ENCODE peak calls at places on chromosomes 4 and X, in seven cellular contexts. E, Y, M, B, W, A and F are unnamed samples.

GRCh38 chr4:55926610-55927009 is 22.1 kb upstream of the CEP135 start:
- DNase-seq in E (no peak), Y (no peak), M (no peak), B (no peak), W (no peak), A (no peak), F (no peak)

GRCh38 chrX:151899622-151900021 is 13.1 kb upstream of the MAGEA4 start:
- DNase-seq in E (no peak), Y (no peak), M (no peak), B (no peak), W (no peak), A (no peak), F (peak)

GRCh38 chr4:177119021-177119461 is 190.6 kb upstream of the NEIL3 start:
- DNase-seq in E (no peak), Y (no peak), M (no peak), B (peak), W (no peak), A (no peak), F (peak)

GRCh38 chr4:147788791-147789190 is 56.9 kb downstream of the ARHGAP10 start:
- DNase-seq in E (peak), Y (no peak), M (no peak), B (peak), W (no peak), A (no peak), F (no peak)

GRCh38 chr4:11821774-11822430 is 393.2 kb upstream of the HS3ST1 start:
- DNase-seq in E (no peak), Y (no peak), M (no peak), B (no peak), W (no peak), A (no peak), F (no peak)

GRCh38 chr4:99201687-99202086 is 17.4 kb downstream of the ADH6 start:
- DNase-seq in E (no peak), Y (no peak), M (no peak), B (peak), W (no peak), A (no peak), F (peak)

GRCh38 chrX:29746326-29746725 is 469.0 kb upstream of the MAGEB2 start:
- DNase-seq in E (no peak), Y (no peak), M (no peak), B (peak), W (no peak), A (no peak), F (no peak)

GRCh38 chrX:98067611-98068010 is 1183.9 kb downstream of the RPA4 start:
- DNase-seq in E (no peak), Y (no peak), M (no peak), B (peak), W (no peak), A (no peak), F (peak)

GRCh38 chr4:1325681-1326635 is 21.1 kb upstream of the UVSSA start:
- DNase-seq in E (no peak), Y (no peak), M (no peak), B (no peak), W (no peak), A (no peak), F (no peak)

GRCh38 chrX:107442914-107443527 is 6.4 kb upstream of the FRMPD3 start:
- DNase-seq in E (no peak), Y (no peak), M (no peak), B (no peak), W (no peak), A (no peak), F (no peak)

GRCh38 chr4:40626183-40626990 is 3.3 kb downstream of the RBM47 start:
- DNase-seq in E (no peak), Y (no peak), M (no peak), B (no peak), W (no peak), A (no peak), F (no peak)

GRCh38 chr4:9921326-9921725 is 100.0 kb downstream of the SLC2A9 start:
- DNase-seq in E (no peak), Y (no peak), M (no peak), B (no peak), W (no peak), A (no peak), F (no peak)

GRCh38 chr4:146330392-146330791 is 116.1 kb downstream of the REELD1 start:
- DNase-seq in E (no peak), Y (no peak), M (no peak), B (no peak), W (no peak), A (no peak), F (no peak)

GRCh38 chr4:67776746-67777145 is 22.6 kb upstream of the GNRHR start:
- DNase-seq in E (peak), Y (no peak), M (no peak), B (no peak), W (no peak), A (no peak), F (no peak)

GRCh38 chrX:47497274-47497673 is 14.3 kb upstream of the ZNF41 start:
- DNase-seq in E (no peak), Y (no peak), M (no peak), B (peak), W (no peak), A (no peak), F (no peak)

GRCh38 chr4:156762851-156763250 is 208.7 kb downstream of the PDGFC start:
- DNase-seq in E (peak), Y (no peak), M (no peak), B (no peak), W (no peak), A (no peak), F (no peak)

GRCh38 chr4:20554134-20554533 is 146.1 kb upstream of the PACRGL start:
- DNase-seq in E (no peak), Y (no peak), M (no peak), B (no peak), W (no peak), A (no peak), F (no peak)

GRCh38 chr4:176788971-176789370 is 3.8 kb downstream of the VEGFC start:
- DNase-seq in E (no peak), Y (no peak), M (no peak), B (no peak), W (no peak), A (no peak), F (no peak)

GRCh38 chr4:177308842-177309524 is 691 bp upstream of the NEIL3 start:
- DNase-seq in E (no peak), Y (no peak), M (no peak), B (no peak), W (no peak), A (no peak), F (no peak)

GRCh38 chrX:14027031-14027430 is 2.7 kb downstream of the GEMIN8 start:
- DNase-seq in E (no peak), Y (no peak), M (no peak), B (no peak), W (no peak), A (no peak), F (no peak)

GRCh38 chr4:145679520-145679919 is 426 bp upstream of the C4orf51 start:
- DNase-seq in E (no peak), Y (peak), M (no peak), B (peak), W (no peak), A (no peak), F (peak)

GRCh38 chr4:172147702-172148101 is 334.5 kb downstream of the GALNTL6 start:
- DNase-seq in E (no peak), Y (no peak), M (no peak), B (no peak), W (no peak), A (no peak), F (peak)

GRCh38 chr4:41349021-41349420 is 92.3 kb downstream of the UCHL1 start:
- DNase-seq in E (no peak), Y (no peak), M (no peak), B (no peak), W (no peak), A (no peak), F (no peak)

GRCh38 chr4:21948347-21949072 is at the start of gene KCNIP4:
- DNase-seq in E (peak), Y (no peak), M (no peak), B (peak), W (peak), A (no peak), F (peak)

GRCh38 chrX:82412851-82413250 is 1095.2 kb upstream of the POU3F4 start:
- DNase-seq in E (no peak), Y (no peak), M (no peak), B (no peak), W (no peak), A (no peak), F (no peak)

GRCh38 chrX:114798902-114799301 is 215.0 kb downstream of the HTR2C start:
- DNase-seq in E (no peak), Y (no peak), M (no peak), B (no peak), W (no peak), A (no peak), F (peak)

GRCh38 chr4:1241936-1242505 is 6.9 kb downstream of the CTBP1 start:
- DNase-seq in E (no peak), Y (no peak), M (no peak), B (no peak), W (no peak), A (no peak), F (no peak)

GRCh38 chr4:8192748-8193738 is 6.0 kb upstream of the SH3TC1 start:
- DNase-seq in E (peak), Y (peak), M (no peak), B (no peak), W (no peak), A (no peak), F (peak)

GRCh38 chrX:38798956-38799355 is 2.3 kb upstream of the MID1IP1 start:
- DNase-seq in E (no peak), Y (no peak), M (no peak), B (no peak), W (no peak), A (no peak), F (peak)

GRCh38 chr4:19034089-19034488 is 1012.5 kb upstream of the LCORL start:
- DNase-seq in E (no peak), Y (no peak), M (no peak), B (no peak), W (no peak), A (no peak), F (no peak)

GRCh38 chr4:110586137-110586850 is 36.6 kb downstream of the PITX2 start:
- DNase-seq in E (no peak), Y (no peak), M (no peak), B (peak), W (no peak), A (no peak), F (peak)

GRCh38 chr4:123350191-123350544 is 46.4 kb upstream of the SPRY1 start:
- DNase-seq in E (no peak), Y (no peak), M (no peak), B (no peak), W (no peak), A (no peak), F (no peak)

GRCh38 chr4:15004701-15005301 is 2.5 kb downstream of the CPEB2 start:
- DNase-seq in E (peak), Y (peak), M (peak), B (peak), W (peak), A (peak), F (peak)

GRCh38 chrX:11703855-11704254 is 38.1 kb upstream of the ARHGAP6 start:
- DNase-seq in E (no peak), Y (no peak), M (no peak), B (no peak), W (no peak), A (no peak), F (no peak)